ENCODE peak calls at places on chromosomes 7 and 10, in eight cellular contexts. J, K, A, F, D, B, U and V are unnamed samples.

GRCh38 chr10:74255800-74256422 is 104.9 kb downstream of the ADK start:
- DNase-seq in J (no peak), K (no peak), A (no peak), F (no peak), D (no peak), B (no peak), U (no peak), V (no peak)

GRCh38 chr7:16688249-16688648 is 42.3 kb downstream of the BZW2 start:
- DNase-seq in J (no peak), K (no peak), A (no peak), F (no peak), D (no peak), B (no peak), U (peak), V (no peak)

GRCh38 chr10:61452655-61453641 is at the start of gene TMEM26:
- DNase-seq in J (peak), K (peak), A (no peak), F (no peak), D (peak), B (no peak), U (peak), V (no peak)

GRCh38 chr7:155136619-155137243 is 66.6 kb downstream of the HTR5A start:
- DNase-seq in J (no peak), K (no peak), A (no peak), F (no peak), D (no peak), B (no peak), U (no peak), V (no peak)

GRCh38 chr10:52740155-52740549 is 32.4 kb downstream of the MBL2 start:
- DNase-seq in J (no peak), K (no peak), A (no peak), F (no peak), D (no peak), B (no peak), U (no peak), V (no peak)

GRCh38 chr10:46265981-46266505 is 20.8 kb upstream of the ANTXRL start:
- DNase-seq in J (no peak), K (no peak), A (no peak), F (no peak), D (no peak), B (no peak), U (no peak), V (no peak)

GRCh38 chr10:104895541-104895940 is 254.5 kb downstream of the SORCS3 start:
- DNase-seq in J (no peak), K (no peak), A (no peak), F (no peak), D (no peak), B (no peak), U (no peak), V (peak)

GRCh38 chr7:79282882-79283602 is 170.4 kb downstream of the MAGI2 start:
- DNase-seq in J (peak), K (no peak), A (no peak), F (no peak), D (no peak), B (no peak), U (no peak), V (no peak)

GRCh38 chr7:126658684-126659083 is 594.1 kb downstream of the GRM8 start:
- DNase-seq in J (no peak), K (no peak), A (no peak), F (no peak), D (no peak), B (no peak), U (no peak), V (no peak)

GRCh38 chr7:134710854-134711624 is 64.4 kb downstream of the BPGM start:
- DNase-seq in J (peak), K (no peak), A (peak), F (no peak), D (no peak), B (peak), U (no peak), V (no peak)

GRCh38 chr10:100621360-100622205 is 85.8 kb downstream of the HIF1AN start:
- DNase-seq in J (peak), K (no peak), A (peak), F (no peak), D (no peak), B (peak), U (peak), V (no peak)

GRCh38 chr10:63515002-63515763 is 6.0 kb upstream of the REEP3 start:
- DNase-seq in J (peak), K (no peak), A (no peak), F (no peak), D (peak), B (no peak), U (no peak), V (no peak)

GRCh38 chr10:79158402-79159097 is 89.8 kb downstream of the ZMIZ1 start:
- DNase-seq in J (no peak), K (no peak), A (no peak), F (no peak), D (no peak), B (no peak), U (no peak), V (no peak)

GRCh38 chr7:50779427-50779826 is 3.3 kb downstream of the GRB10 start:
- DNase-seq in J (no peak), K (no peak), A (no peak), F (no peak), D (no peak), B (no peak), U (no peak), V (no peak)

GRCh38 chr10:97683556-97684357 is 3.3 kb downstream of the AVPI1 start:
- DNase-seq in J (peak), K (no peak), A (no peak), F (no peak), D (no peak), B (no peak), U (peak), V (peak)

GRCh38 chr10:60353519-60354258 is 36.0 kb downstream of the ANK3 start:
- DNase-seq in J (no peak), K (no peak), A (no peak), F (no peak), D (peak), B (no peak), U (no peak), V (peak)

GRCh38 chr7:8141070-8141469 is 120.9 kb downstream of the ICA1 start:
- DNase-seq in J (no peak), K (no peak), A (no peak), F (no peak), D (no peak), B (no peak), U (no peak), V (no peak)

GRCh38 chr7:105782391-105783063 is 93.9 kb downstream of the ATXN7L1 start:
- DNase-seq in J (peak), K (no peak), A (no peak), F (no peak), D (no peak), B (peak), U (peak), V (no peak)

GRCh38 chr10:3803884-3804741 is 19.1 kb upstream of the KLF6 start:
- DNase-seq in J (no peak), K (no peak), A (no peak), F (no peak), D (no peak), B (no peak), U (no peak), V (peak)

GRCh38 chr7:129591868-129592267 is 19.7 kb upstream of the NRF1 start:
- DNase-seq in J (no peak), K (no peak), A (no peak), F (no peak), D (no peak), B (no peak), U (no peak), V (no peak)

GRCh38 chr7:116210345-116211005 is at the start of gene TES:
- DNase-seq in J (peak), K (peak), A (peak), F (no peak), D (peak), B (peak), U (peak), V (no peak)

GRCh38 chr7:86282014-86282682 is 361.6 kb upstream of the GRM3 start:
- DNase-seq in J (no peak), K (no peak), A (no peak), F (no peak), D (no peak), B (no peak), U (no peak), V (no peak)

GRCh38 chr10:30534465-30535144 is 94.9 kb downstream of the LYZL2 start:
- DNase-seq in J (peak), K (peak), A (peak), F (peak), D (peak), B (peak), U (peak), V (peak)

GRCh38 chr7:117616694-117617093 is 136.9 kb downstream of the CFTR start:
- DNase-seq in J (no peak), K (no peak), A (no peak), F (no peak), D (no peak), B (no peak), U (no peak), V (no peak)

GRCh38 chr10:124566981-124567835 is 105.6 kb downstream of the LHPP start:
- DNase-seq in J (no peak), K (no peak), A (no peak), F (no peak), D (no peak), B (no peak), U (no peak), V (peak)

GRCh38 chr7:30199271-30199670 is 64.5 kb downstream of the MTURN start:
- DNase-seq in J (no peak), K (no peak), A (no peak), F (no peak), D (no peak), B (no peak), U (no peak), V (no peak)

GRCh38 chr7:65554-65953 is 126.8 kb upstream of the FAM20C start:
- DNase-seq in J (peak), K (no peak), A (no peak), F (no peak), D (no peak), B (no peak), U (no peak), V (no peak)

GRCh38 chr7:35026154-35026553 is 11.1 kb downstream of the DPY19L1 start:
- DNase-seq in J (no peak), K (no peak), A (no peak), F (no peak), D (no peak), B (no peak), U (no peak), V (no peak)

GRCh38 chr7:30977896-30978564 is 14.3 kb downstream of the GHRHR start:
- DNase-seq in J (no peak), K (peak), A (no peak), F (no peak), D (no peak), B (no peak), U (no peak), V (no peak)

GRCh38 chr7:81415181-81415580 is 354.7 kb downstream of the HGF start:
- DNase-seq in J (peak), K (no peak), A (no peak), F (no peak), D (no peak), B (no peak), U (no peak), V (no peak)

GRCh38 chr7:80724249-80724871 is 85.9 kb downstream of the CD36 start:
- DNase-seq in J (peak), K (no peak), A (no peak), F (no peak), D (no peak), B (no peak), U (peak), V (no peak)

GRCh38 chr10:51063659-51064535 is 10.4 kb upstream of the PRKG1 start:
- DNase-seq in J (peak), K (no peak), A (no peak), F (no peak), D (no peak), B (no peak), U (no peak), V (peak)

GRCh38 chr7:45001138-45001694 is 1.2 kb downstream of the CCM2 start:
- DNase-seq in J (no peak), K (no peak), A (peak), F (no peak), D (no peak), B (peak), U (no peak), V (no peak)